ENCODE peak calls at places on chromosomes 1 and 21, in nine cellular contexts. C is EL; A is KG1; B is Daoy; Y is nephron progenitor cell; K is dermis blood vessel endothelial cell; U is heart right ventricle; Q is CD8-positive, alpha-beta T cell; R is transverse colon. H is an unnamed sample.

GRCh38 chr1:10824821-10825540 is 28.5 kb upstream of the CASZ1 start:
- DNase-seq in C (peak), A (no peak), B (peak), Y (no peak), K (peak), U (no peak), Q (no peak), R (no peak), H (no peak)

GRCh38 chr21:39317134-39318090 is 4.0 kb upstream of the BRWD1 start:
- DNase-seq in C (no peak), A (no peak), B (no peak), Y (no peak), K (no peak), U (no peak), Q (no peak), R (no peak), H (no peak)

GRCh38 chr1:28530456-28530855 is 22.4 kb upstream of the TRNAU1AP start:
- DNase-seq in C (no peak), A (no peak), B (no peak), Y (no peak), K (no peak), U (no peak), Q (no peak), R (no peak), H (no peak)

GRCh38 chr1:156293098-156293434 is 2.4 kb downstream of the GLMP start:
- DNase-seq in C (no peak), A (no peak), B (no peak), Y (no peak), K (no peak), U (no peak), Q (no peak), R (no peak), H (no peak)

GRCh38 chr1:115237507-115237906 is 100.5 kb downstream of the NGF start:
- DNase-seq in C (peak), A (no peak), B (peak), Y (no peak), K (no peak), U (no peak), Q (no peak), R (no peak), H (no peak)

GRCh38 chr1:87325982-87326738 is 2.5 kb upstream of the LMO4 start:
- DNase-seq in C (peak), A (peak), B (peak), Y (peak), K (peak), U (peak), Q (peak), R (peak), H (peak)

GRCh38 chr1:76268341-76268740 is 193.8 kb downstream of the ST6GALNAC3 start:
- DNase-seq in C (no peak), A (no peak), B (no peak), Y (peak), K (no peak), U (no peak), Q (no peak), R (no peak), H (no peak)

GRCh38 chr1:30130106-30130505 is 593.3 kb downstream of the MATN1 start:
- DNase-seq in C (no peak), A (no peak), B (no peak), Y (no peak), K (no peak), U (no peak), Q (no peak), R (no peak), H (no peak)

GRCh38 chr1:56477164-56478111 is 101.9 kb downstream of the PLPP3 start:
- DNase-seq in C (peak), A (no peak), B (peak), Y (peak), K (peak), U (peak), Q (no peak), R (peak), H (no peak)

GRCh38 chr1:151157067-151157531 is 650 bp downstream of the TNFAIP8L2 start:
- DNase-seq in C (no peak), A (peak), B (no peak), Y (no peak), K (no peak), U (no peak), Q (peak), R (peak), H (peak)

GRCh38 chr1:225990705-225991464 is 8.3 kb downstream of the SDE2 start:
- DNase-seq in C (no peak), A (no peak), B (no peak), Y (no peak), K (no peak), U (no peak), Q (no peak), R (no peak), H (no peak)

GRCh38 chr1:198837276-198838021 is 198.6 kb downstream of the PTPRC start:
- DNase-seq in C (no peak), A (no peak), B (no peak), Y (no peak), K (no peak), U (no peak), Q (no peak), R (peak), H (no peak)

GRCh38 chr1:156661932-156662587 is 15.1 kb downstream of the NES start:
- DNase-seq in C (peak), A (no peak), B (peak), Y (no peak), K (peak), U (no peak), Q (no peak), R (no peak), H (no peak)

GRCh38 chr21:42474043-42474831 is 21.8 kb downstream of the RSPH1 start:
- DNase-seq in C (peak), A (no peak), B (peak), Y (no peak), K (peak), U (no peak), Q (no peak), R (peak), H (no peak)

GRCh38 chr1:155062702-155063411 is 683 bp upstream of the EFNA4 start:
- DNase-seq in C (peak), A (no peak), B (peak), Y (peak), K (peak), U (no peak), Q (peak), R (peak), H (peak)

H was measured in CD8-positive, alpha-beta memory T cell.